ENCODE peak calls at places on chromosome X, in four cellular contexts. X is tibial nerve, N is A549, G is stomach. T is an unnamed sample.

GRCh38 chrX:99777912-99778311 is 632.2 kb downstream of the PCDH19 start:
- DNase-seq in G (no peak), N (peak), X (no peak), T (no peak)

GRCh38 chrX:17740137-17741122 is 3.1 kb downstream of the SCML1 start:
- DNase-seq in N (no peak), G (no peak), X (no peak), T (no peak)

GRCh38 chrX:80120335-80120734 is 105.8 kb downstream of the TBX22 start:
- DNase-seq in X (no peak), N (no peak), G (no peak), T (no peak)

GRCh38 chrX:104112326-104112951 is at the start of gene ZCCHC18:
- DNase-seq in G (peak), X (no peak), N (peak), T (peak)

GRCh38 chrX:14673764-14674163 is 144.4 kb downstream of the GLRA2 start:
- DNase-seq in G (no peak), N (peak), X (no peak), T (no peak)

GRCh38 chrX:103607385-103608304 is at the start of gene TCEAL3:
- DNase-seq in G (peak), X (peak), N (no peak), T (peak)

GRCh38 chrX:101219840-101220191 is 230 bp downstream of the DRP2 start:
- DNase-seq in G (no peak), X (no peak), N (no peak), T (no peak)

GRCh38 chrX:94600077-94600476 is 926.1 kb downstream of the FAM133A start:
- DNase-seq in N (peak), X (no peak), G (no peak), T (no peak)

GRCh38 chrX:40243699-40244098 is 145.9 kb upstream of the BCOR start:
- DNase-seq in N (no peak), X (no peak), G (no peak), T (no peak)

GRCh38 chrX:80667967-80668366 is 141.7 kb downstream of the BRWD3 start:
- DNase-seq in G (no peak), X (no peak), N (no peak), T (no peak)

GRCh38 chrX:56564921-56565861 is 1.8 kb downstream of the UBQLN2 start:
- DNase-seq in N (peak), X (no peak), G (no peak), T (peak)

GRCh38 chrX:26138043-26138442 is at the start of gene MAGEB18:
- DNase-seq in G (no peak), X (no peak), N (no peak), T (no peak)

GRCh38 chrX:133054761-133055385 is 42.0 kb downstream of the USP26 start:
- DNase-seq in G (no peak), X (no peak), N (no peak), T (no peak)

GRCh38 chrX:11341274-11342256 is 48.4 kb downstream of the AMELX start:
- DNase-seq in G (peak), N (peak), X (peak), T (peak)
- TF ChIP-seq EP300 in G (no peak), N (no peak), X (peak), T (no peak)

GRCh38 chrX:6812087-6812486 is 277.2 kb upstream of the VCX3A start:
- DNase-seq in N (no peak), G (no peak), X (no peak), T (no peak)
- TF ChIP-seq EP300 in N (no peak), G (no peak), X (no peak), T (no peak)

GRCh38 chrX:77788050-77788449 is 2.0 kb upstream of the ATRX start:
- DNase-seq in G (no peak), N (peak), X (no peak), T (no peak)

GRCh38 chrX:77785400-77785745 is 643 bp downstream of the ATRX start:
- DNase-seq in N (peak), G (no peak), X (no peak), T (no peak)

GRCh38 chrX:77785746-77786548 is at the start of gene ATRX:
- DNase-seq in X (peak), N (peak), G (peak), T (peak)
- TF ChIP-seq EP300 in X (peak), N (no peak), G (no peak), T (no peak)

GRCh38 chrX:136600059-136600458 is 47.9 kb upstream of the CD40LG start:
- DNase-seq in N (no peak), X (no peak), G (no peak), T (no peak)
- TF ChIP-seq EP300 in N (no peak), X (no peak), G (no peak), T (no peak)

GRCh38 chrX:107712231-107713204 is 63.1 kb downstream of the TSC22D3 start:
- DNase-seq in G (no peak), N (no peak), X (no peak), T (no peak)

GRCh38 chrX:107711521-107712041 is 64.0 kb downstream of the TSC22D3 start:
- DNase-seq in N (no peak), G (no peak), X (no peak), T (no peak)

GRCh38 chrX:107709266-107709795 is 66.3 kb downstream of the TSC22D3 start:
- DNase-seq in N (no peak), G (no peak), X (no peak), T (no peak)

GRCh38 chrX:107708762-107709161 is 66.8 kb downstream of the TSC22D3 start:
- DNase-seq in G (no peak), X (no peak), N (no peak), T (no peak)

DNA sequence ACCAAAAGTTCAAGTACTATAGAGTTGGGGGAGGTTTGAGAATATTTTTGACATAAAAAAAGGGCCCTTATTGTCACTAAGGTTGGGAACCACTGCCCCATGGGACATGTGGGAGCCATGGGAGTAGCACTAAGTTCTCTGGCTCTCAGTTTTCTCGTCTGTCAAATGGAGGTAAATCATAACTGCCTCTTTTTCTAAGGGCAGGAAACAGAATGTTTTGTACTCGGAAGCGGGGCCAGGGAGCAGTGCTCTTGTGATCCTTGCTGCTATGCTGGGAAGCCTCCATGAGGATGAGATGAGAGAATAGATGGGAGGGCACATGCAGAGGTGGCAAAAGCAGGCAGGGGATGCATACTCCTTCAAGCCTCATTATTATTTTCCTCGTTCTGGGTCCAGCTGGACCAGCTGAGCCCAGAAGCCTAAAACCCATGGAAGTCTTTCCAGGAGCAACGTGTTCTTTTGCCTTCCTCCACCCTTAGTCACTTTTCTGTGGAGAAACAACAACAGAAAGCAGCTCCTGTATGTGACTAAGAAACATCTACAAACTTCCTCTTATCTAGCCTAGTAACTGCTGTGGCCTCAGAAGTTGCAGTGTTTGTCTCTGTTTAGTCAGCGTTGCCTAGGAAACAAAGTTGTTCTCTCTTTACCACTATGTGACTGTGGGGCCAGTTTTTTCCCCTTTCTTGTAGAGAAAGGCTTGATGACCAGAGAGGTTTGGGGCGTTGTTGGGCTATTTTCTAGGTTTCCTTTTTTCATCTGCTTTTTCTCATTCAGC is 64.8 kb downstream of the TSC22D3 start:
- DNase-seq in X (no peak), G (no peak), N (peak), T (no peak)
- TF ChIP-seq EP300 in X (peak), G (no peak), N (no peak), T (peak)

GRCh38 chrX:11367609-11368430 is 74.6 kb downstream of the AMELX start:
- DNase-seq in G (no peak), N (no peak), X (no peak), T (no peak)
- TF ChIP-seq EP300 in G (no peak), N (no peak), X (peak), T (peak)

DNA sequence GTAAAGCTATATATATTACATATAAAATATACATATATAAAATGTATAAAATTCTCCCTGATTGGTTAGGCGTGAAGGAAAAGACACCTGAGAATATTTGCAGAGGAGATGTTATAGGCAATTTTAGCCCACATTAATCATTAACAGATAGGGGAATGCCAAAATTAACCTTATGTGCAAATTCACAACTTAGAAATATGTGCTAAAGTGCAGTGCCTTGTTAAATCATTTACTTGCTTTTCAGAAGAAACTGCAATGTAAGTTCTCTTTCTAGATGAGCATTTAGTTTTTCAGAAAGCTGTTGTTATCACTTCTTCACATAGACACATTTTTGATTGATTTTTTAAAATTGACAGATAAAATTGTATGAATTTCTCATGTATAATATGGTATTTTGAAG is 5.6 kb downstream of the TASL start:
- DNase-seq in G (no peak), X (no peak), N (no peak), T (no peak)
- TF ChIP-seq EP300 in G (no peak), X (no peak), N (no peak), T (no peak)

GRCh38 chrX:112867570-112867969 is 26.9 kb upstream of the AMOT start:
- DNase-seq in N (no peak), G (no peak), X (no peak), T (no peak)

GRCh38 chrX:112866175-112866574 is 25.5 kb upstream of the AMOT start:
- DNase-seq in G (no peak), X (no peak), N (no peak), T (no peak)

GRCh38 chrX:112868586-112868985 is 28.0 kb upstream of the AMOT start:
- DNase-seq in G (no peak), X (no peak), N (no peak), T (no peak)

GRCh38 chrX:112863850-112864249 is 23.2 kb upstream of the AMOT start:
- DNase-seq in N (no peak), X (no peak), G (no peak), T (no peak)

GRCh38 chrX:112865464-112866025 is 24.9 kb upstream of the AMOT start:
- DNase-seq in G (no peak), X (no peak), N (no peak), T (no peak)
- TF ChIP-seq EP300 in G (no peak), X (no peak), N (no peak), T (no peak)

T was measured in upper lobe of left lung.